ENCODE peak calls at places on chromosomes 3 and 15, in four cellular contexts. J is NCI-H2029 treated with DMSO at 0.1 percent for 48 hours; W is tibial nerve; P is activated naive CD8-positive, alpha-beta T cell treated with anti-CD3 and anti-CD28 coated beads, Interleukin-2, amount 10 ng/mL, durations not matched to agents 7 days and 5 days. D is an unnamed sample.

GRCh38 chr3:31610700-31611275 is 78.1 kb downstream of the STT3B start:
- DNase-seq in J (no peak), W (peak; percentile 44), P (no peak), D (no peak)

GRCh38 chr3:34002569-34003100 is 204.2 kb downstream of the PDCD6IP start:
- DNase-seq in J (no peak), W (no peak), P (no peak), D (no peak)

GRCh38 chr3:12908136-12908730 is 66.9 kb upstream of the RPL32 start:
- DNase-seq in J (no peak), W (no peak), P (no peak), D (no peak)

GRCh38 chr3:72437666-72438065 is 410.6 kb downstream of the SHQ1 start:
- DNase-seq in J (no peak), W (no peak), P (no peak), D (no peak)

GRCh38 chr3:14403636-14404395 is 1.4 kb downstream of the SLC6A6 start:
- DNase-seq in J (no peak), W (no peak), P (no peak), D (no peak)

GRCh38 chr15:57676578-57676977 is 29.9 kb upstream of the POLR2M start:
- DNase-seq in J (no peak), W (no peak), P (no peak), D (no peak)

GRCh38 chr3:123076496-123077418 is 9.9 kb downstream of the PDIA5 start:
- DNase-seq in J (peak; percentile 49), W (peak; percentile 59), P (no peak), D (peak; percentile 54)

GRCh38 chr15:69997701-69998273 is 99.9 kb downstream of the TLE3 start:
- DNase-seq in J (peak; percentile 86), W (peak; percentile 13), P (no peak), D (peak; percentile 80)

GRCh38 chr15:21261965-21262850 is 178.1 kb downstream of the POTEB3 start:
- DNase-seq in J (no peak), W (no peak), P (peak; percentile 30), D (no peak)

GRCh38 chr3:50418845-50419244 is 59.5 kb upstream of the TMEM115 start:
- DNase-seq in J (no peak), W (no peak), P (no peak), D (no peak)

GRCh38 chr3:71525376-71525775 is 58.2 kb downstream of the FOXP1 start:
- DNase-seq in J (no peak), W (no peak), P (no peak), D (no peak)

D was measured in DMS153.